ENCODE peak calls at places on chromosomes 13 and 19, in six cellular contexts. N, X, O, H, Y and S are unnamed samples.

GRCh38 chr13:23750383-23751121 is 138.6 kb downstream of the MIPEP start:
- DNase-seq in N (no peak), Y (no peak), H (no peak), O (no peak), X (no peak), S (no peak)

GRCh38 chr19:47729468-47729798 is 15.9 kb upstream of the NOP53 start:
- DNase-seq in H (no peak), N (no peak), O (peak; percentile 66), X (peak; percentile 94), Y (peak; percentile 85), S (no peak)

GRCh38 chr19:38209671-38210457 is 14.2 kb downstream of the DPF1 start:
- DNase-seq in O (peak; percentile 82), N (peak; percentile 28), Y (peak; percentile 76), H (peak; percentile 53), X (peak; percentile 37), S (no peak)

GRCh38 chr19:4556574-4557185 is 2.8 kb downstream of the SEMA6B start:
- DNase-seq in O (peak; percentile 80), X (no peak), N (peak; percentile 42), Y (peak; percentile 96), H (no peak), S (no peak)

GRCh38 chr19:12639901-12640613 is 26.5 kb downstream of the MAN2B1 start:
- DNase-seq in H (peak; percentile 57), N (peak; percentile 85), X (peak; percentile 88), Y (peak; percentile 95), O (peak; percentile 92), S (peak; percentile 64)

GRCh38 chr13:61002686-61003085 is 413.0 kb downstream of the PCDH20 start:
- DNase-seq in X (no peak), N (no peak), Y (no peak), H (no peak), O (peak; percentile 10), S (no peak)

GRCh38 chr19:29378126-29378525 is 147.7 kb upstream of the VSTM2B start:
- DNase-seq in N (no peak), O (no peak), H (no peak), X (no peak), Y (peak; percentile 31), S (no peak)

GRCh38 chr13:28493740-28494536 is 990 bp downstream of the FLT1 start:
- DNase-seq in Y (peak; percentile 76), N (peak; percentile 61), X (no peak), O (peak; percentile 59), H (peak; percentile 20), S (no peak)

GRCh38 chr13:34521166-34521565 is 420.9 kb upstream of the NBEA start:
- DNase-seq in H (no peak), Y (no peak), X (no peak), N (peak; percentile 2), O (no peak), S (no peak)

GRCh38 chr19:512548-513365 is 5.5 kb downstream of the TPGS1 start:
- DNase-seq in X (no peak), N (peak; percentile 43), H (no peak), Y (peak; percentile 76), O (no peak), S (no peak)

GRCh38 chr13:48950507-48950886 is 25.2 kb upstream of the FNDC3A start:
- DNase-seq in O (no peak), Y (no peak), H (no peak), N (no peak), X (no peak), S (no peak)

GRCh38 chr19:58227964-58228583 is 640 bp upstream of the ZNF544 start:
- DNase-seq in O (peak; percentile 28), Y (peak; percentile 56), H (peak; percentile 29), N (peak; percentile 19), X (no peak), S (no peak)

GRCh38 chr19:46192990-46193650 is 36.4 kb upstream of the IGFL1 start:
- DNase-seq in N (no peak), H (no peak), X (no peak), Y (no peak), O (no peak), S (no peak)

GRCh38 chr19:41646589-41647204 is 19.8 kb upstream of the CEACAM4 start:
- DNase-seq in H (no peak), O (peak; percentile 78), Y (peak; percentile 76), X (peak; percentile 22), N (no peak), S (no peak)

GRCh38 chr13:110290811-110291210 is 16.1 kb downstream of the COL4A1 start:
- DNase-seq in H (no peak), X (no peak), N (no peak), O (no peak), Y (no peak), S (no peak)

GRCh38 chr19:12733369-12733896 is 1.1 kb downstream of the TRIR start:
- DNase-seq in X (no peak), N (no peak), O (peak; percentile 54), H (peak; percentile 18), Y (peak; percentile 53), S (peak; percentile 73)

GRCh38 chr13:59534806-59535205 is 628.9 kb downstream of the DIAPH3 start:
- DNase-seq in H (no peak), Y (no peak), O (no peak), X (no peak), N (no peak), S (no peak)

GRCh38 chr19:405138-405965 is 3.6 kb downstream of the C2CD4C start:
- DNase-seq in H (no peak), X (no peak), Y (peak; percentile 60), N (no peak), O (no peak), S (no peak)

GRCh38 chr19:29515233-29515619 is 10.6 kb upstream of the VSTM2B start:
- DNase-seq in Y (no peak), N (no peak), O (no peak), X (no peak), H (no peak), S (no peak)

GRCh38 chr19:18155095-18156087 is 2.4 kb downstream of the PIK3R2 start:
- DNase-seq in Y (no peak), N (no peak), H (no peak), O (no peak), X (peak; percentile 40), S (no peak)

GRCh38 chr19:58570770-58571574 is 2.2 kb downstream of the MZF1 start:
- DNase-seq in N (no peak), O (no peak), Y (no peak), H (no peak), X (peak; percentile 14), S (no peak)

GRCh38 chr13:41304551-41304950 is 6.5 kb upstream of the NAA16 start:
- DNase-seq in X (no peak), N (no peak), O (no peak), Y (no peak), H (no peak), S (no peak)

GRCh38 chr19:35120492-35120891 is 4.9 kb downstream of the FXYD3 start:
- DNase-seq in H (no peak), X (peak; percentile 64), O (no peak), N (no peak), Y (no peak), S (no peak)

GRCh38 chr13:27370305-27370853 is 54.0 kb upstream of the GTF3A start:
- DNase-seq in N (no peak), H (no peak), Y (no peak), X (no peak), O (no peak), S (no peak)

GRCh38 chr19:56837004-56837403 is 3.5 kb downstream of the PEG3 start:
- DNase-seq in N (no peak), X (peak; percentile 20), H (no peak), O (no peak), Y (no peak), S (no peak)

GRCh38 chr13:64274481-64275217 is 2859.0 kb upstream of the PCDH20 start:
- DNase-seq in Y (no peak), O (no peak), H (no peak), X (no peak), N (peak; percentile 23), S (no peak)

GRCh38 chr19:49497790-49498106 is 1.5 kb downstream of the RPS11 start:
- DNase-seq in Y (no peak), X (no peak), O (no peak), N (no peak), H (no peak), S (no peak)
- H3K4me1 ChIP-seq in Y (peaks cover 12% of the 10 kb centered on the region), X (peaks cover 41% of the 10 kb centered on the region), O (peaks cover 42% of the 10 kb centered on the region), N (peaks cover 10% of the 10 kb centered on the region), H (peaks cover 2% of the 10 kb centered on the region), S (peaks cover 61% of the 10 kb centered on the region)

DNA sequence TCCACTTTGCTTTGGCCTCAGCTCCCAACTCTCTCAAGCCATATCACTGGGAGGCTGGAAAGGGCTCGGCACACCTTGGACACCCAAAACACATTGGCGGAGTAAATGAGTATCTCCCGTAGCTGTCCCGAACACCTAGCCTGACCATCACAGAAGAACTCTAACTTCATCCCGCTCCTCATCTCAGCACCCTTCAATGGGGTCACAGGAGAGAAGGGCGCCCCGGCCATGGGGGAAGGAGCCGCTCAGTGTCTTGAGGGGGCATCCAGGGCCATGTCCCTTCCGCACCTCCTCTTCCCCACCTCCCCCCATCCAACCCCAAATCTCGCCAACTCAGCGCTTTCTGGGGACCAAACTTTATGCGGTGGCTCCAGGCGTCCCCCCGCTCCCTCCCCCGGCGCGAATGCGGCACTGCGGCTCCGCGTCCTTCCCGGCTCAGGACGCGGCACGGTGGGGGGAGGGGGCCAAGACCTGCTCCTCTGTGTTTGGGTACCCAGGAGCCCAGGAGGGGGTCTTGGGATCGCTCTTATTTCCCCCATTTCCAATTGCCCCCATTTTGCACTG is 3.0 kb downstream of the KCNC3 start:
- DNase-seq in H (no peak), X (no peak), O (peak; percentile 64), N (no peak), Y (no peak), S (no peak)
- H3K27me3 ChIP-seq in H (peaks cover 26% of the 10 kb centered on the region), X (no peaks in the 10 kb centered on the region), O (peaks cover 20% of the 10 kb centered on the region), N (no peaks in the 10 kb centered on the region), Y (peaks cover 17% of the 10 kb centered on the region), S (peaks cover 4% of the 10 kb centered on the region)

GRCh38 chr19:55324705-55325104 is 436 bp downstream of the TMEM150B start:
- DNase-seq in O (no peak), X (no peak), N (no peak), H (no peak), Y (peak; percentile 38), S (no peak)

GRCh38 chr19:55321466-55321865 is 3.7 kb downstream of the TMEM150B start:
- DNase-seq in X (no peak), O (no peak), H (no peak), Y (no peak), N (no peak), S (no peak)

GRCh38 chr19:55325172-55325571 is at the start of gene TMEM150B:
- DNase-seq in X (no peak), H (no peak), O (no peak), Y (no peak), N (no peak), S (peak; percentile 24)

GRCh38 chr19:55320844-55321419 is 4.2 kb downstream of the TMEM150B start:
- DNase-seq in X (no peak), N (no peak), H (no peak), O (no peak), Y (no peak), S (no peak)

DNA sequence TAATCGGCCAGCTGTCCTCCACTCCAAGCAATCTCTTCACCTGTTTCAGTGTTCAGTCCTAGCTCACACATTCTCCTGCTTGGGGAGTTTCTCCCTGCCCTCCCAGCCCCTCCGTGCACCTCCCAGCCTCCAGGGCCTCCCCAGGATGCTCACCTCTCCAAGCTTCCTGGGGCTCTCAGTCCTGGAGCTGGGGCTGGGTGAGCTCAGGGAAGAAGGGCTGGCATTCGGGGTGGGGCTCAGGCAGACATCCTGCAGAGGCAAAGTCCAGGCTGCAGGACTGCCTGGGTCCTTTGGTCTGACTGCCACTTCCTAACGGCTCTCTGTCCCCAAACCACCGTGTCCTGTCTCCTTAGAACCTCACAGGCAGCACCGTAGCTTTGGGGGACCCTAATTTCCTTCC is 2.6 kb downstream of the TMEM150B start:
- DNase-seq in Y (no peak), O (no peak), X (no peak), H (no peak), N (no peak), S (no peak)
- H3K4me1 ChIP-seq in Y (peaks cover 8% of the 10 kb centered on the region), O (peaks cover 5% of the 10 kb centered on the region), X (no peaks in the 10 kb centered on the region), H (peaks cover 3% of the 10 kb centered on the region), N (no peaks in the 10 kb centered on the region), S (peaks cover 4% of the 10 kb centered on the region)

GRCh38 chr13:25406377-25406776 is 34.6 kb downstream of the ATP8A2 start:
- DNase-seq in Y (peak; percentile 67), H (no peak), N (no peak), X (no peak), O (peak; percentile 36), S (no peak)
- H3K27me3 ChIP-seq in Y (no peaks in the 10 kb centered on the region), H (no peaks in the 10 kb centered on the region), N (no peaks in the 10 kb centered on the region), X (no peaks in the 10 kb centered on the region), O (no peaks in the 10 kb centered on the region), S (no peaks in the 10 kb centered on the region)